ENCODE peak calls at places on chromosome 1, in seven cellular contexts. B is GM23248; W is breast epithelium; S is naive thymus-derived CD4-positive, alpha-beta T cell; I is HAP-1; Z is kidney epithelial cell; N is IMR-90. D is an unnamed sample. For H3K36me3, the result is how much of the 10 kb centered on the place peaks cover.

GRCh38 chr1:65792671-65793358 is at the start of gene PDE4B:
- DNase-seq in W (no peak), Z (no peak), I (no peak), N (peak), S (no peak), B (peak), D (no peak)

GRCh38 chr1:31674626-31675025 is 29.2 kb downstream of the COL16A1 start:
- DNase-seq in B (peak), N (no peak), I (no peak), Z (no peak), W (no peak), S (no peak), D (no peak)

GRCh38 chr1:168057921-168058320 is 78.8 kb downstream of the GPR161 start:
- DNase-seq in Z (no peak), W (no peak), B (peak), S (no peak), N (peak), I (no peak), D (no peak)

GRCh38 chr1:4657920-4658585 is 3.6 kb downstream of the AJAP1 start:
- DNase-seq in S (no peak), B (no peak), Z (no peak), N (no peak), W (no peak), I (no peak), D (no peak)

GRCh38 chr1:91697322-91698260 is 188.4 kb downstream of the TGFBR3 start:
- DNase-seq in B (peak), I (no peak), Z (no peak), N (peak), W (no peak), S (peak), D (no peak)

GRCh38 chr1:196078691-196079090 is 529.5 kb downstream of the KCNT2 start:
- DNase-seq in W (no peak), B (peak), I (no peak), N (peak), S (no peak), Z (no peak), D (no peak)

GRCh38 chr1:84611796-84612195 is 37.6 kb upstream of the CTBS start:
- DNase-seq in N (peak), W (no peak), S (peak), Z (no peak), B (peak), I (no peak), D (no peak)

GRCh38 chr1:23483327-23484252 is at the start of gene ASAP3:
- DNase-seq in S (peak), N (peak), Z (no peak), W (no peak), B (peak), I (peak), D (no peak)

GRCh38 chr1:218430802-218431201 is 85.7 kb downstream of the TGFB2 start:
- DNase-seq in B (no peak), S (no peak), Z (no peak), N (peak), I (no peak), W (no peak), D (no peak)

GRCh38 chr1:37338658-37339057 is 135.7 kb upstream of the ZC3H12A start:
- DNase-seq in W (no peak), N (no peak), S (no peak), B (no peak), I (no peak), Z (no peak), D (no peak)

GRCh38 chr1:245216356-245217110 is 61.7 kb downstream of the KIF26B start:
- DNase-seq in N (no peak), W (no peak), B (peak), I (no peak), Z (no peak), S (no peak), D (no peak)

GRCh38 chr1:44174630-44175029 is 33.2 kb upstream of the KLF18 start:
- DNase-seq in B (no peak), W (no peak), I (no peak), N (no peak), S (no peak), Z (no peak), D (no peak)

GRCh38 chr1:65417729-65418128 is 2.7 kb upstream of the LEPR start:
- DNase-seq in N (no peak), W (no peak), S (no peak), I (no peak), Z (no peak), B (no peak), D (no peak)

GRCh38 chr1:9242338-9242969 is 7.9 kb downstream of the H6PD start:
- DNase-seq in I (no peak), S (no peak), N (no peak), Z (no peak), B (no peak), W (peak), D (no peak)

GRCh38 chr1:181295215-181295614 is 188.1 kb upstream of the CACNA1E start:
- DNase-seq in I (no peak), N (no peak), B (no peak), Z (no peak), W (no peak), S (no peak), D (no peak)

GRCh38 chr1:12339861-12340557 is 110.2 kb downstream of the VPS13D start:
- DNase-seq in Z (no peak), N (no peak), S (no peak), W (no peak), B (no peak), I (peak), D (no peak)

GRCh38 chr1:41892211-41892840 is 26.4 kb downstream of the HIVEP3 start:
- DNase-seq in B (no peak), I (no peak), S (no peak), W (no peak), Z (no peak), N (no peak), D (no peak)

GRCh38 chr1:170354216-170354615 is 177.8 kb upstream of the GORAB start:
- DNase-seq in B (no peak), N (no peak), Z (no peak), W (no peak), S (no peak), I (no peak), D (no peak)

GRCh38 chr1:216024546-216024945 is 398.7 kb downstream of the USH2A start:
- DNase-seq in I (no peak), Z (no peak), S (no peak), N (no peak), B (no peak), W (no peak), D (no peak)

GRCh38 chr1:65791860-65792670 is 630 bp upstream of the PDE4B start:
- DNase-seq in Z (no peak), N (peak), S (no peak), B (peak), W (peak), I (no peak), D (no peak)

GRCh38 chr1:24925963-24926362 is 4.1 kb downstream of the RUNX3 start:
- DNase-seq in B (no peak), N (no peak), S (no peak), W (no peak), I (no peak), Z (no peak), D (no peak)

GRCh38 chr1:108190001-108190634 is 10.0 kb downstream of the SLC25A24 start:
- DNase-seq in Z (no peak), W (no peak), S (no peak), N (no peak), B (no peak), I (no peak), D (no peak)

GRCh38 chr1:8911416-8912309 is 33.2 kb upstream of the ENO1 start:
- DNase-seq in W (no peak), N (no peak), Z (no peak), I (no peak), S (no peak), B (no peak), D (no peak)

GRCh38 chr1:207321045-207321789 is at the start of gene CD55:
- DNase-seq in Z (peak), N (peak), I (peak), B (peak), S (peak), W (peak), D (peak)

GRCh38 chr1:223029985-223030769 is 112.9 kb downstream of the TLR5 start:
- DNase-seq in S (no peak), I (no peak), N (no peak), Z (no peak), B (no peak), W (no peak), D (no peak)

GRCh38 chr1:236692128-236692527 is 5.8 kb downstream of the ACTN2 start:
- DNase-seq in Z (no peak), I (no peak), W (no peak), S (no peak), B (no peak), N (no peak), D (no peak)

GRCh38 chr1:94539496-94539895 is 2.1 kb downstream of the F3 start:
- DNase-seq in B (peak), S (no peak), W (no peak), I (no peak), N (peak), Z (no peak), D (no peak)
- H3K36me3 ChIP-seq in B (under half), S (under half), W (under half), I (under half), N (under half), Z (under half), D (under half)

GRCh38 chr1:117788014-117788413 is 141.4 kb downstream of the GDAP2 start:
- DNase-seq in S (no peak), N (no peak), B (no peak), I (no peak), W (no peak), Z (no peak), D (no peak)
- H3K36me3 ChIP-seq in S (under half), N (under half), B (under half), I (under half), W (under half), Z (under half), D (under half)

DNA sequence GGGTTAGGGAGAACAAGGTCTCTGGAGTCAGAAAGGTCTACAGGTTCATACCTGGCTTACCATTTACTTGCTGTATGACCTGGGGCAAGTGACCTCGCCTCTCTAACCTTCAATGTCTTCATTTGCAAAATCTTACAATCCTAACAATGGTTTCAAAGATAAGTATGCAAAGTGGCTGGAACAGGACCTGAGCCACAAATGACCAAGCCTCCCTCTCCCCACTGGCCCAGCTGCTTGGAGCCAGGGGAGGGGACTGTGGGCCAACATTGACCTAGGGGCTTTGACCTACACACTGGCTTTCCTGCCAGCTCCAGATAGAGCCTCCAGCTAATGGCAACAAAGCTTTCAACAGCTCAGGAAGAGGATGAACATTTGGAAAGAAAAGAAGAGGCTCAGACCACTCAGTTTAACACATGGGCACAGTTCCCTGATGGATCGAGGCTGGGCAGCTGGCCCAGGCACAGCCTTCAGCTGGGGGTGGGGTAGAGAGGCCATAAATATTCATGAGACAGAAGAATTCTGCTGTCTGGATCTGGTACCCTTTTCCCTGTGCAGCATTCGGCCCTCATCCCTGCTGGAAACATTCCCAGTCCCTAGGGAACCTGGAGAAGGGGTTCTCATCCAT is 12.9 kb downstream of the PTAFR start:
- DNase-seq in N (peak), Z (no peak), I (no peak), B (no peak), W (no peak), S (no peak), D (no peak)
- H3K36me3 ChIP-seq in N (under half), Z (under half), I (under half), B (under half), W (under half), S (under half), D (under half)

GRCh38 chr1:114728553-114728952 is 12.0 kb upstream of the NRAS start:
- DNase-seq in I (no peak), S (no peak), N (no peak), Z (no peak), W (no peak), B (no peak), D (no peak)
- H3K36me3 ChIP-seq in I (half or more), S (under half), N (half or more), Z (under half), W (under half), B (half or more), D (under half)

GRCh38 chr1:238443687-238444086 is 553.0 kb upstream of the ZP4 start:
- DNase-seq in W (no peak), B (no peak), S (no peak), I (no peak), Z (no peak), N (no peak), D (no peak)
- H3K36me3 ChIP-seq in W (under half), B (under half), S (under half), I (under half), Z (under half), N (under half), D (under half)

D was measured in BJ.